ENCODE peak calls at places on chromosomes 7 and 10, in four cellular contexts. One of them, this sample, is unnamed.

GRCh38 chr10:131856441-131857094 is 44.2 kb upstream of the PPP2R2D start:
- DNase-seq in HepG2: no peak
- DNase-seq in SK-N-SH: peak
- DNase-seq in K562: no peak
- DNase-seq in this sample: no peak

GRCh38 chr10:132965411-132966057 is 23.2 kb upstream of the CFAP46 start:
- DNase-seq in HepG2: no peak
- DNase-seq in SK-N-SH: no peak
- DNase-seq in K562: no peak
- DNase-seq in this sample: no peak

GRCh38 chr7:58316-58715 is 134.1 kb upstream of the FAM20C start:
- DNase-seq in HepG2: no peak
- DNase-seq in SK-N-SH: no peak
- DNase-seq in K562: no peak
- DNase-seq in this sample: no peak

GRCh38 chr7:668139-668871 is 58.2 kb upstream of the DNAAF5 start:
- DNase-seq in HepG2: no peak
- DNase-seq in SK-N-SH: no peak
- DNase-seq in K562: no peak
- DNase-seq in this sample: no peak

GRCh38 chr10:100019824-100020160 is 10.0 kb upstream of the DNMBP start:
- DNase-seq in HepG2: peak
- DNase-seq in SK-N-SH: no peak
- DNase-seq in K562: no peak
- DNase-seq in this sample: no peak

GRCh38 chr7:85489498-85489897 is 302.6 kb upstream of the SEMA3D start:
- DNase-seq in HepG2: no peak
- DNase-seq in SK-N-SH: no peak
- DNase-seq in K562: no peak
- DNase-seq in this sample: no peak

GRCh38 chr7:28623105-28623730 is 210.9 kb downstream of the CREB5 start:
- DNase-seq in HepG2: no peak
- DNase-seq in SK-N-SH: no peak
- DNase-seq in K562: no peak
- DNase-seq in this sample: no peak

GRCh38 chr10:62025134-62025794 is 123.8 kb downstream of the ARID5B start:
- DNase-seq in HepG2: no peak
- DNase-seq in SK-N-SH: no peak
- DNase-seq in K562: no peak
- DNase-seq in this sample: no peak

GRCh38 chr7:50962962-50963374 is 180.3 kb upstream of the GRB10 start:
- DNase-seq in HepG2: peak
- DNase-seq in SK-N-SH: no peak
- DNase-seq in K562: peak
- DNase-seq in this sample: no peak

GRCh38 chr7:64465551-64465950 is 97.3 kb downstream of the ZNF680 start:
- DNase-seq in HepG2: no peak
- DNase-seq in SK-N-SH: no peak
- DNase-seq in K562: no peak
- DNase-seq in this sample: no peak

GRCh38 chr10:3622845-3623621 is 162.0 kb downstream of the KLF6 start:
- DNase-seq in HepG2: no peak
- DNase-seq in SK-N-SH: no peak
- DNase-seq in K562: no peak
- DNase-seq in this sample: peak

GRCh38 chr7:25028370-25028971 is 48.5 kb upstream of the OSBPL3 start:
- DNase-seq in HepG2: peak
- DNase-seq in SK-N-SH: no peak
- DNase-seq in K562: no peak
- DNase-seq in this sample: no peak

GRCh38 chr10:63726883-63727282 is 205.7 kb downstream of the REEP3 start:
- DNase-seq in HepG2: no peak
- DNase-seq in SK-N-SH: no peak
- DNase-seq in K562: no peak
- DNase-seq in this sample: no peak

GRCh38 chr10:32077896-32078295 is 21.7 kb upstream of the KIF5B start:
- DNase-seq in HepG2: peak
- DNase-seq in SK-N-SH: no peak
- DNase-seq in K562: no peak
- DNase-seq in this sample: no peak

GRCh38 chr10:11208908-11209809 is 191.5 kb downstream of the CELF2 start:
- DNase-seq in HepG2: no peak
- DNase-seq in SK-N-SH: no peak
- DNase-seq in K562: no peak
- DNase-seq in this sample: no peak

GRCh38 chr7:66114743-66115727 is at the start of gene CRCP:
- DNase-seq in HepG2: peak
- DNase-seq in SK-N-SH: peak
- DNase-seq in K562: peak
- DNase-seq in this sample: peak

GRCh38 chr7:41175435-41175834 is 527.5 kb downstream of the INHBA start:
- DNase-seq in HepG2: no peak
- DNase-seq in SK-N-SH: no peak
- DNase-seq in K562: no peak
- DNase-seq in this sample: no peak

GRCh38 chr7:91046322-91047088 is 217.7 kb upstream of the FZD1 start:
- DNase-seq in HepG2: no peak
- DNase-seq in SK-N-SH: no peak
- DNase-seq in K562: no peak
- DNase-seq in this sample: no peak

GRCh38 chr7:133044722-133045473 is 37.0 kb downstream of the CHCHD3 start:
- DNase-seq in HepG2: no peak
- DNase-seq in SK-N-SH: peak
- DNase-seq in K562: no peak
- DNase-seq in this sample: no peak

GRCh38 chr10:24969732-24970330 is 17.4 kb upstream of the PRTFDC1 start:
- DNase-seq in HepG2: no peak
- DNase-seq in SK-N-SH: no peak
- DNase-seq in K562: no peak
- DNase-seq in this sample: no peak

GRCh38 chr10:91796332-91797076 is 1.7 kb upstream of the TNKS2 start:
- DNase-seq in HepG2: peak
- DNase-seq in SK-N-SH: no peak
- DNase-seq in K562: no peak
- DNase-seq in this sample: peak

GRCh38 chr7:156474241-156474743 is 166.3 kb upstream of the RNF32 start:
- DNase-seq in HepG2: peak
- DNase-seq in SK-N-SH: no peak
- DNase-seq in K562: no peak
- DNase-seq in this sample: peak

GRCh38 chr7:156478486-156478885 is 162.1 kb upstream of the RNF32 start:
- DNase-seq in HepG2: no peak
- DNase-seq in SK-N-SH: no peak
- DNase-seq in K562: no peak
- DNase-seq in this sample: no peak

GRCh38 chr7:156475179-156475578 is 165.4 kb upstream of the RNF32 start:
- DNase-seq in HepG2: no peak
- DNase-seq in SK-N-SH: no peak
- DNase-seq in K562: no peak
- DNase-seq in this sample: peak

GRCh38 chr7:156473476-156474240 is 166.9 kb upstream of the RNF32 start:
- DNase-seq in HepG2: peak
- DNase-seq in SK-N-SH: peak
- DNase-seq in K562: peak
- DNase-seq in this sample: no peak

GRCh38 chr7:156475666-156476065 is 164.9 kb upstream of the RNF32 start:
- DNase-seq in HepG2: no peak
- DNase-seq in SK-N-SH: no peak
- DNase-seq in K562: no peak
- DNase-seq in this sample: no peak
- TF ChIP-seq FOXM1 in HepG2: no peak
- TF ChIP-seq FOXM1 in SK-N-SH: no peak
- TF ChIP-seq FOXM1 in K562: no peak
- TF ChIP-seq FOXM1 in this sample: no peak

GRCh38 chr7:151232272-151233110 is at the start of gene CHPF2:
- DNase-seq in HepG2: peak
- DNase-seq in SK-N-SH: peak
- DNase-seq in K562: peak
- DNase-seq in this sample: peak

GRCh38 chr7:151231964-151232271 is 365 bp upstream of the CHPF2 start:
- DNase-seq in HepG2: no peak
- DNase-seq in SK-N-SH: no peak
- DNase-seq in K562: no peak
- DNase-seq in this sample: no peak

GRCh38 chr7:151233804-151234203 is 1.5 kb downstream of the CHPF2 start:
- DNase-seq in HepG2: no peak
- DNase-seq in SK-N-SH: peak
- DNase-seq in K562: no peak
- DNase-seq in this sample: no peak

GRCh38 chr7:151235091-151235787 is 3.0 kb downstream of the CHPF2 start:
- DNase-seq in HepG2: no peak
- DNase-seq in SK-N-SH: no peak
- DNase-seq in K562: no peak
- DNase-seq in this sample: no peak

GRCh38 chr7:151233111-151233701 is 923 bp downstream of the CHPF2 start:
- DNase-seq in HepG2: peak
- DNase-seq in SK-N-SH: peak
- DNase-seq in K562: peak
- DNase-seq in this sample: no peak
- TF ChIP-seq SIN3A in HepG2: no peak
- TF ChIP-seq SIN3A in SK-N-SH: peak
- TF ChIP-seq SIN3A in K562: no peak
- TF ChIP-seq SIN3A in this sample: peak

GRCh38 chr10:78972160-78972946 is 96.4 kb upstream of the ZMIZ1 start:
- DNase-seq in HepG2: peak
- DNase-seq in SK-N-SH: peak
- DNase-seq in K562: peak
- DNase-seq in this sample: no peak
- TF ChIP-seq REST in HepG2: peak
- TF ChIP-seq REST in SK-N-SH: no peak
- TF ChIP-seq REST in K562: no peak
- TF ChIP-seq REST in this sample: no peak

GRCh38 chr10:6140965-6141295 is 52.1 kb downstream of the RBM17 start:
- DNase-seq in HepG2: no peak
- DNase-seq in SK-N-SH: no peak
- DNase-seq in K562: no peak
- DNase-seq in this sample: no peak

GRCh38 chr10:6138456-6138855 is 49.6 kb downstream of the RBM17 start:
- DNase-seq in HepG2: no peak
- DNase-seq in SK-N-SH: no peak
- DNase-seq in K562: no peak
- DNase-seq in this sample: no peak

GRCh38 chr10:6141296-6142151 is 52.7 kb downstream of the RBM17 start:
- DNase-seq in HepG2: no peak
- DNase-seq in SK-N-SH: peak
- DNase-seq in K562: peak
- DNase-seq in this sample: peak

GRCh38 chr10:6139470-6139869 is 50.6 kb downstream of the RBM17 start:
- DNase-seq in HepG2: no peak
- DNase-seq in SK-N-SH: no peak
- DNase-seq in K562: no peak
- DNase-seq in this sample: no peak

GRCh38 chr10:6140141-6140841 is 51.5 kb downstream of the RBM17 start:
- DNase-seq in HepG2: no peak
- DNase-seq in SK-N-SH: peak
- DNase-seq in K562: no peak
- DNase-seq in this sample: no peak
- TF ChIP-seq FOXM1 in HepG2: no peak
- TF ChIP-seq FOXM1 in SK-N-SH: no peak
- TF ChIP-seq FOXM1 in K562: no peak
- TF ChIP-seq FOXM1 in this sample: no peak